ENCODE peak calls at places on chromosome 16, in six cellular contexts. I, K, W, V, R and E are unnamed samples.

GRCh38 chr16:85819245-85819644 is 19.8 kb downstream of the COX4I1 start:
- DNase-seq in I (peak; percentile 89), K (peak; percentile 64), W (peak; percentile 80), V (peak; percentile 92), R (peak; percentile 88), E (peak; percentile 42)

GRCh38 chr16:66714659-66715307 is 18.2 kb upstream of the CMTM4 start:
- DNase-seq in I (no peak), K (no peak), W (no peak), V (no peak), R (no peak), E (no peak)

GRCh38 chr16:69567031-69567680 is 1.4 kb downstream of the NFAT5 start:
- DNase-seq in I (no peak), K (no peak), W (no peak), V (no peak), R (no peak), E (peak; percentile 20)

GRCh38 chr16:10876799-10877341 is at the start of gene CIITA:
- DNase-seq in I (peak; percentile 88), K (peak; percentile 28), W (peak; percentile 83), V (no peak), R (no peak), E (no peak)

GRCh38 chr16:19163215-19163614 is 4.8 kb upstream of the SYT17 start:
- DNase-seq in I (no peak), K (no peak), W (no peak), V (no peak), R (no peak), E (no peak)

GRCh38 chr16:5851583-5851982 is 754.0 kb upstream of the EEF2KMT start:
- DNase-seq in I (no peak), K (no peak), W (no peak), V (no peak), R (no peak), E (no peak)

GRCh38 chr16:53045554-53046250 is 7.0 kb downstream of the CHD9NB start:
- DNase-seq in I (no peak), K (no peak), W (no peak), V (no peak), R (no peak), E (no peak)

GRCh38 chr16:20300312-20301097 is 26.8 kb downstream of the GP2 start:
- DNase-seq in I (peak; percentile 50), K (peak; percentile 16), W (peak; percentile 55), V (peak; percentile 71), R (peak; percentile 62), E (peak; percentile 16)

GRCh38 chr16:74521691-74522090 is 85.2 kb downstream of the GLG1 start:
- DNase-seq in I (no peak), K (peak; percentile 3), W (no peak), V (peak; percentile 18), R (no peak), E (no peak)

GRCh38 chr16:67833035-67833417 is 9.1 kb upstream of the THAP11 start:
- DNase-seq in I (no peak), K (peak; percentile 28), W (no peak), V (no peak), R (no peak), E (no peak)

GRCh38 chr16:81582655-81583441 is 138.2 kb downstream of the CMIP start:
- DNase-seq in I (no peak), K (no peak), W (no peak), V (no peak), R (no peak), E (no peak)

GRCh38 chr16:789451-789850 is 1.0 kb downstream of the CHTF18 start:
- DNase-seq in I (no peak), K (no peak), W (no peak), V (no peak), R (no peak), E (no peak)

GRCh38 chr16:2284797-2285576 is 17.1 kb upstream of the RNPS1 start:
- DNase-seq in I (no peak), K (no peak), W (no peak), V (no peak), R (no peak), E (no peak)

GRCh38 chr16:75105306-75106061 is 11.1 kb downstream of the LDHD start:
- DNase-seq in I (peak; percentile 73), K (no peak), W (no peak), V (no peak), R (no peak), E (no peak)

GRCh38 chr16:66639091-66639885 is 34.8 kb downstream of the CMTM3 start:
- DNase-seq in I (no peak), K (no peak), W (no peak), V (no peak), R (no peak), E (no peak)

GRCh38 chr16:74998481-74999207 is at the start of gene ZNRF1:
- DNase-seq in I (peak; percentile 90), K (peak; percentile 57), W (peak; percentile 56), V (peak; percentile 96), R (peak; percentile 82), E (peak; percentile 85)

GRCh38 chr16:69613283-69614154 is 47.8 kb downstream of the NFAT5 start:
- DNase-seq in I (no peak), K (no peak), W (no peak), V (no peak), R (no peak), E (no peak)

GRCh38 chr16:23227529-23227928 is 45.0 kb downstream of the SCNN1G start:
- DNase-seq in I (no peak), K (no peak), W (no peak), V (no peak), R (no peak), E (no peak)

GRCh38 chr16:54933281-54934150 is 2.9 kb downstream of the IRX5 start:
- DNase-seq in I (no peak), K (no peak), W (no peak), V (peak; percentile 38), R (no peak), E (no peak)

GRCh38 chr16:86565644-86566511 is 751 bp upstream of the FOXC2 start:
- DNase-seq in I (no peak), K (no peak), W (no peak), V (no peak), R (no peak), E (no peak)

GRCh38 chr16:11414815-11415775 is 69.8 kb downstream of the RMI2 start:
- DNase-seq in I (peak; percentile 26), K (no peak), W (no peak), V (no peak), R (no peak), E (no peak)

GRCh38 chr16:77450790-77451487 is 16.1 kb upstream of the ADAMTS18 start:
- DNase-seq in I (no peak), K (no peak), W (no peak), V (no peak), R (no peak), E (no peak)

GRCh38 chr16:82167670-82168069 is 2.4 kb downstream of the MPHOSPH6 start:
- DNase-seq in I (no peak), K (no peak), W (no peak), V (no peak), R (no peak), E (no peak)

GRCh38 chr16:88803264-88803987 is at the start of gene CDT1:
- DNase-seq in I (peak; percentile 89), K (peak; percentile 39), W (peak; percentile 60), V (peak; percentile 83), R (peak; percentile 96), E (peak; percentile 89)

GRCh38 chr16:89422905-89423630 is 67.3 kb downstream of the ANKRD11 start:
- DNase-seq in I (no peak), K (no peak), W (no peak), V (no peak), R (no peak), E (no peak)

GRCh38 chr16:30984669-30985400 is at the start of gene HSD3B7:
- DNase-seq in I (peak; percentile 95), K (peak; percentile 56), W (peak; percentile 51), V (peak; percentile 97), R (peak; percentile 95), E (peak; percentile 90)

GRCh38 chr16:46673320-46674013 is 15.5 kb downstream of the VPS35 start:
- DNase-seq in I (no peak), K (peak; percentile 44), W (peak; percentile 58), V (peak; percentile 60), R (peak; percentile 74), E (no peak)

GRCh38 chr16:31253642-31254045 is 6.1 kb upstream of the ITGAM start:
- DNase-seq in I (peak; percentile 59), K (no peak), W (no peak), V (no peak), R (peak; percentile 76), E (no peak)